ENCODE peak calls at places on chromosome 12, in five cellular contexts. H is Peyer's patch, J is NB4, V is esophagus squamous epithelium, M is HCT116. W is an unnamed sample.
A peak's percentile ranks its signal among the peaks of the same experiment; 100 is the strongest.

GRCh38 chr12:5691943-5692342 is 253.1 kb downstream of the ANO2 start:
- DNase-seq in H (no peak), J (no peak), V (no peak), M (no peak), W (no peak)

GRCh38 chr12:49983892-49984291 is 11.1 kb downstream of the AQP6 start:
- DNase-seq in H (no peak), J (no peak), V (no peak), M (no peak), W (no peak)

GRCh38 chr12:50325890-50326391 is 42.6 kb upstream of the LIMA1 start:
- DNase-seq in H (peak; percentile 41), J (no peak), V (no peak), M (no peak), W (peak; percentile 16)

GRCh38 chr12:27186240-27186839 is 57.7 kb upstream of the STK38L start:
- DNase-seq in H (no peak), J (no peak), V (no peak), M (no peak), W (no peak)

GRCh38 chr12:49783917-49784676 is 42.7 kb downstream of the TMBIM6 start:
- DNase-seq in H (no peak), J (peak; percentile 37), V (no peak), M (no peak), W (no peak)

GRCh38 chr12:114945351-114945750 is 261.4 kb upstream of the TBX3 start:
- DNase-seq in H (no peak), J (no peak), V (no peak), M (no peak), W (no peak)

GRCh38 chr12:48933664-48934311 is 8.5 kb upstream of the FKBP11 start:
- DNase-seq in H (peak; percentile 65), J (no peak), V (no peak), M (no peak), W (no peak)

GRCh38 chr12:93571360-93571853 is 1.1 kb upstream of the SOCS2 start:
- DNase-seq in H (peak; percentile 80), J (peak; percentile 87), V (no peak), M (peak; percentile 50), W (peak; percentile 62)

GRCh38 chr12:71636704-71637115 is 26.9 kb downstream of the ZFC3H1 start:
- DNase-seq in H (no peak), J (peak; percentile 73), V (no peak), M (peak; percentile 57), W (peak; percentile 15)

GRCh38 chr12:82665142-82665923 is 21.4 kb upstream of the TMTC2 start:
- DNase-seq in H (no peak), J (no peak), V (no peak), M (no peak), W (no peak)
- TF ChIP-seq POLR2A in H (no peak), J (no peak), V (no peak), M (no peak), W (no peak)

GRCh38 chr12:9740109-9740750 is 7.3 kb upstream of the CLECL1 start:
- DNase-seq in H (peak; percentile 73), J (no peak), V (no peak), M (no peak), W (no peak)

GRCh38 chr12:9735601-9736000 is 2.7 kb upstream of the CLECL1 start:
- DNase-seq in H (no peak), J (no peak), V (no peak), M (no peak), W (no peak)

GRCh38 chr12:9732966-9733461 is at the start of gene CLECL1:
- DNase-seq in H (no peak), J (peak; percentile 60), V (no peak), M (no peak), W (no peak)

GRCh38 chr12:9741726-9742125 is 8.8 kb upstream of the CLECL1 start:
- DNase-seq in H (peak; percentile 91), J (peak; percentile 49), V (no peak), M (no peak), W (peak; percentile 18)

DNA sequence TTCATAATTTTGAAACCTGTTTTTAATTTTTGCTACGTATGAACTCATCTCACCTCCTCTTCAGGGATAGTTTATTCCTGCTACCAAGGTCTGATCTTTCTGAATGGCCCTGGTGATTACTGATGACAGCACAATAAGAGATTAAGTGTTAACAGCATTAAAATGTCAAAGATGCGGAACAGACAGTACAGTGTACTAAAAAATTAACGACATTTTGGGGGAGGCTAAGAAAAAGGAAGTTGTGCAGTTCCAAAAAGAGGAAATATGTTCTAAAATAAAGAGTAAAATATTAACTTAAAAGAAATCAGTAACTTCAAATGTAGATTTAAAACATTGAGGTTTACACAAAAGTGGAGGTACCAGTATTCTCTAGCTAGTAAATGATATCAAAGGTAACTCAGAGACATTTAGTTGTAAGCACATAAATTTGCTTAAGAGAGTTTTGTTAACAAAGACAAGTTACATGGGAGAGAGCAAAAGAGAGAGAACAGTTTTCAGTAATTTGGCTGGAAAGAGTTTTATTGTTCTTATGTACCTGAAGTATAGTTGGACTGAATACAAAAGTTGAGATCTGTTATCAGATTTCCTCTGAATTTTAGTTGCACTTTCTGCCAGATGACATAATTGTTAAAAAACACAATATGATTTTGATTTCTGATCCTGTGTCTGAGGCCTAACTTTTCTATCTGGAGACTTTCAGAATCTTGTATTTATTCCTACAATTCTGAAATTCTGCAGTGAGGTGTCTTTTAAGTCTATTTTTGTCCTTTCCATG is 4.2 kb upstream of the CLECL1 start:
- DNase-seq in H (no peak), J (peak; percentile 86), V (no peak), M (no peak), W (no peak)
- H3K4me3 ChIP-seq in H (no peak overlapping the region), J (no peak overlapping the region), V (no peak overlapping the region), M (no peak overlapping the region), W (no peak overlapping the region)

DNA sequence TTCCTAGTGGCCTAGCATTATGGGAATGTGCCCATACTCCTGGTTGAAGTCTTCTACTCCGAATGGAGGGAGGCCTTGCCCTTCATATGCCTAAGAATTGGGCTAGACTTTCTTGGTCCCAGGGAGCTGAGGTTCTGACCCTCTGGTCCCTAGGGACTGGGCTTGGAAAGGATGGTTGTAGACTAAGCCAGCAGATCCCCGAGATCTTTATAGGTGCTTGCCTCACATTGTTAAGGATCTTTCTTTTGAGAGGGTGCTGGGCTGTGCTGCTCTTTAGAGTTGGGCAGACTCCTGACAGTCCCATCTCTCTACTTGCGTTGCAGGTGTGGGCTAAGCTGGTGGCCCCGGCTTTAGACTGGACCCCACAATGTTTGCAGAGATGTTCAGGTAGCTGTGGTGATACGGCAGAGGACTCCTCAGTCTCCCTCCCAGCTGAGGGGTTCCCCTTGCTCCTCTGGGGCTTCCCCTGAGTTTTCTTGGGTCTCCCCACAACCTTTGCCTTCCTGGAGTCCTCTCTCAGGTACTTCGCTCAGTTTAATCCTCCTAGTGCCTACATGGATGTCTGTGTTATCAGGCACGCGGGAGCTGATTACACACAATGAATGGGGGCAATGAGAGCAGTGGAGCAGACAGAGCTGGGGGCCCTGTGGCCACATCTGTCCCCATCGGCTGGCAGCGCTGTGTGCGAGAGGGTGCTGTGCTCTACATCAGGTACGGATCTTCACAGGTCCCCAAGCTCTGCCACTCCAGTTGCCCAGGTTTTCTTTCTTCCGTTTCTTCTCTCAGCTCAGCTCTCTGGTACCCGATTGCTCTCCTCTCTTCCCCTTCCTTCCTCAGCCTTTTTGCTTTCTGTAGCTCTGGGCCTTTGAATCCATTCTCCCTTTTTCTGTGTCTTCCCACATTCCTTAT is 1.3 kb downstream of the MBD6 start:
- DNase-seq in H (no peak), J (no peak), V (no peak), M (no peak), W (no peak)
- TF ChIP-seq POLR2A in H (no peak), J (no peak), V (no peak), M (no peak), W (no peak)

GRCh38 chr12:104494137-104494815 is 37.5 kb downstream of the CHST11 start:
- DNase-seq in H (peak; percentile 56), J (peak; percentile 58), V (no peak), M (no peak), W (no peak)
- H3K4me3 ChIP-seq in H (no peak overlapping the region), J (no peak overlapping the region), V (peak overlapping the region; percentile 19), M (no peak overlapping the region), W (no peak overlapping the region)

GRCh38 chr12:24562761-24563392 is 386.0 kb downstream of the BCAT1 start:
- DNase-seq in H (no peak), J (no peak), V (no peak), M (no peak), W (no peak)

GRCh38 chr12:24560867-24561266 is 388.0 kb downstream of the BCAT1 start:
- DNase-seq in H (no peak), J (no peak), V (no peak), M (no peak), W (no peak)

GRCh38 chr12:24561411-24561871 is 387.5 kb downstream of the BCAT1 start:
- DNase-seq in H (no peak), J (no peak), V (no peak), M (no peak), W (no peak)

GRCh38 chr12:24560192-24560591 is 388.7 kb downstream of the BCAT1 start:
- DNase-seq in H (no peak), J (no peak), V (no peak), M (no peak), W (no peak)

DNA sequence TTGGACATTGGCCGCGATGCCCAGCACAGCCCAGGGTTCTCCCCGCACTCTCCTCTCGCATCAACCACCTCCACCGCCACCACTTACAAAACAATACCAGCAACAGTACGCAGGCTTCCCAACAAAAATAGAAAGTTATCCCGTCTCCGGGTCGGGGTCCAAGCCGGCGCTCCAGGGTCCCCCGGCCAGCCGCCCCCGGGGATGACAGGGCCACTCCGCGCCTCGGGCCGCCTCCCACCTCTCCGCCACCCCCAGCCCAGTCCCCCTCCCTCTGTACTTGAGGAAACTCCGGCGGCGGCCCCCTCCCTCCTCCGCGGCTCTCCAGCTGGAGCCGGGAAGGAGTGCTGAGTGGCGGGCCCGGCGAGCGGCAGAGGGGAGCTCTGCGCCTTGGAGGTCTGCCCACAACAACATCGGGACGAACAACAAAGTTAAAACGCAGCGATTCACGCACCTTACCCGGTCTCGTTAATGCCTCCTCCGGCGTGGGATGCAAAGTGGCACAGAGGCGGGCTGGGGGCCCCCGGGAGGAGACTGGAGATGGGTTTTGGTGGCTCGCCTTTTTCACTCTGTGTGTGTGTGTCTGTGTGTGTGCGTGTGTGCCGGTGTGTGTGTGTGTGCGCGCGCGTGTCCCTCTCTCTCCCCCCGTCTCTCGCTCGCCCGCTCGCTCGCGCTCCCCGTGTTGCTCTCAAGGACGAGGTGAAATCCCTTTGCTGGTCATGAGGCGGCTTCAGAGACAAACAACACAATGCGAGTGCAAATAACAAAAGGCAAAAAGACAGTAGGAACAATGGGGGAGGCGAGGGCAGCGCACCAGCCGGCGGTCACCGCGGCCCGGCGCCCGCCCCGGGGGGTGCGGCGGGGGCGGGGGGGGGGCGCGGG is 386.8 kb downstream of the BCAT1 start:
- DNase-seq in H (peak; percentile 56), J (peak; percentile 25), V (no peak), M (no peak), W (peak; percentile 40)
- TF ChIP-seq POLR2A in H (no peak), J (no peak), V (no peak), M (no peak), W (no peak)

GRCh38 chr12:3300833-3301401 is 190.1 kb upstream of the PRMT8 start:
- DNase-seq in H (no peak), J (no peak), V (no peak), M (no peak), W (no peak)
- H3K4me3 ChIP-seq in H (no peak overlapping the region), J (no peak overlapping the region), V (no peak overlapping the region), M (peak overlapping the region; percentile 40), W (no peak overlapping the region)